ENCODE peak calls at places on chromosomes 4 and X, in eight cellular contexts. One of them, this sample, is unnamed.

GRCh38 chrX:129585691-129586090 is 45.6 kb downstream of the OCRL start:
- DNase-seq in HuH-7: peak
- DNase-seq in AG10803: no peak
- DNase-seq in posterior cingulate gyrus: no peak
- DNase-seq in T-helper 1 cell: no peak
- DNase-seq in RPMI8226: no peak
- DNase-seq in activated naive CD4-positive, alpha-beta T cell treated with anti-CD3 and anti-CD28 coated beads, Interleukin-2, amount 10 ng/mL, durations not matched to agents 7 days and 5 days: no peak
- DNase-seq in coronary artery: no peak
- DNase-seq in this sample: no peak

GRCh38 chrX:7027071-7027470 is 120.4 kb upstream of the STS start:
- DNase-seq in HuH-7: no peak
- DNase-seq in AG10803: no peak
- DNase-seq in posterior cingulate gyrus: no peak
- DNase-seq in T-helper 1 cell: no peak
- DNase-seq in RPMI8226: no peak
- DNase-seq in activated naive CD4-positive, alpha-beta T cell treated with anti-CD3 and anti-CD28 coated beads, Interleukin-2, amount 10 ng/mL, durations not matched to agents 7 days and 5 days: no peak
- DNase-seq in coronary artery: no peak
- DNase-seq in this sample: no peak

GRCh38 chrX:43836435-43837184 is 45.6 kb downstream of the MAOB start:
- DNase-seq in HuH-7: no peak
- DNase-seq in AG10803: peak
- DNase-seq in posterior cingulate gyrus: no peak
- DNase-seq in T-helper 1 cell: no peak
- DNase-seq in RPMI8226: peak
- DNase-seq in activated naive CD4-positive, alpha-beta T cell treated with anti-CD3 and anti-CD28 coated beads, Interleukin-2, amount 10 ng/mL, durations not matched to agents 7 days and 5 days: no peak
- DNase-seq in coronary artery: no peak
- DNase-seq in this sample: no peak

GRCh38 chr4:95193391-95194224 is 355.2 kb downstream of the UNC5C start:
- DNase-seq in HuH-7: no peak
- DNase-seq in AG10803: no peak
- DNase-seq in posterior cingulate gyrus: no peak
- DNase-seq in T-helper 1 cell: no peak
- DNase-seq in RPMI8226: no peak
- DNase-seq in activated naive CD4-positive, alpha-beta T cell treated with anti-CD3 and anti-CD28 coated beads, Interleukin-2, amount 10 ng/mL, durations not matched to agents 7 days and 5 days: no peak
- DNase-seq in coronary artery: no peak
- DNase-seq in this sample: no peak

GRCh38 chr4:83010522-83011318 is at the start of gene LIN54:
- DNase-seq in HuH-7: peak
- DNase-seq in AG10803: peak
- DNase-seq in posterior cingulate gyrus: peak
- DNase-seq in T-helper 1 cell: peak
- DNase-seq in RPMI8226: peak
- DNase-seq in activated naive CD4-positive, alpha-beta T cell treated with anti-CD3 and anti-CD28 coated beads, Interleukin-2, amount 10 ng/mL, durations not matched to agents 7 days and 5 days: peak
- DNase-seq in coronary artery: peak
- DNase-seq in this sample: peak

GRCh38 chr4:4415107-4415805 is 28.4 kb downstream of the NSG1 start:
- DNase-seq in HuH-7: no peak
- DNase-seq in AG10803: no peak
- DNase-seq in posterior cingulate gyrus: peak
- DNase-seq in T-helper 1 cell: no peak
- DNase-seq in RPMI8226: no peak
- DNase-seq in activated naive CD4-positive, alpha-beta T cell treated with anti-CD3 and anti-CD28 coated beads, Interleukin-2, amount 10 ng/mL, durations not matched to agents 7 days and 5 days: no peak
- DNase-seq in coronary artery: no peak
- DNase-seq in this sample: no peak

GRCh38 chrX:66176134-66176533 is 12.1 kb downstream of the HEPH start:
- DNase-seq in HuH-7: no peak
- DNase-seq in AG10803: no peak
- DNase-seq in posterior cingulate gyrus: no peak
- DNase-seq in T-helper 1 cell: no peak
- DNase-seq in RPMI8226: no peak
- DNase-seq in activated naive CD4-positive, alpha-beta T cell treated with anti-CD3 and anti-CD28 coated beads, Interleukin-2, amount 10 ng/mL, durations not matched to agents 7 days and 5 days: no peak
- DNase-seq in coronary artery: no peak
- DNase-seq in this sample: no peak

GRCh38 chr4:123618606-123619005 is 222.0 kb downstream of the SPRY1 start:
- DNase-seq in HuH-7: no peak
- DNase-seq in AG10803: no peak
- DNase-seq in posterior cingulate gyrus: no peak
- DNase-seq in T-helper 1 cell: no peak
- DNase-seq in RPMI8226: no peak
- DNase-seq in activated naive CD4-positive, alpha-beta T cell treated with anti-CD3 and anti-CD28 coated beads, Interleukin-2, amount 10 ng/mL, durations not matched to agents 7 days and 5 days: no peak
- DNase-seq in coronary artery: no peak
- DNase-seq in this sample: no peak

GRCh38 chr4:140595065-140595464 is 26.3 kb upstream of the UCP1 start:
- DNase-seq in HuH-7: peak
- DNase-seq in AG10803: peak
- DNase-seq in posterior cingulate gyrus: no peak
- DNase-seq in T-helper 1 cell: no peak
- DNase-seq in RPMI8226: peak
- DNase-seq in activated naive CD4-positive, alpha-beta T cell treated with anti-CD3 and anti-CD28 coated beads, Interleukin-2, amount 10 ng/mL, durations not matched to agents 7 days and 5 days: no peak
- DNase-seq in coronary artery: no peak
- DNase-seq in this sample: no peak

GRCh38 chr4:830776-831482 is 5.0 kb upstream of the CPLX1 start:
- DNase-seq in HuH-7: no peak
- DNase-seq in AG10803: no peak
- DNase-seq in posterior cingulate gyrus: peak
- DNase-seq in T-helper 1 cell: no peak
- DNase-seq in RPMI8226: no peak
- DNase-seq in activated naive CD4-positive, alpha-beta T cell treated with anti-CD3 and anti-CD28 coated beads, Interleukin-2, amount 10 ng/mL, durations not matched to agents 7 days and 5 days: peak
- DNase-seq in coronary artery: no peak
- DNase-seq in this sample: no peak

GRCh38 chrX:152993933-152994332 is at the start of gene PNMA5:
- DNase-seq in HuH-7: no peak
- DNase-seq in AG10803: no peak
- DNase-seq in posterior cingulate gyrus: peak
- DNase-seq in T-helper 1 cell: no peak
- DNase-seq in RPMI8226: no peak
- DNase-seq in activated naive CD4-positive, alpha-beta T cell treated with anti-CD3 and anti-CD28 coated beads, Interleukin-2, amount 10 ng/mL, durations not matched to agents 7 days and 5 days: no peak
- DNase-seq in coronary artery: no peak
- DNase-seq in this sample: no peak

GRCh38 chrX:110853610-110854009 is 58.0 kb upstream of the CHRDL1 start:
- DNase-seq in HuH-7: peak
- DNase-seq in AG10803: peak
- DNase-seq in posterior cingulate gyrus: peak
- DNase-seq in T-helper 1 cell: no peak
- DNase-seq in RPMI8226: peak
- DNase-seq in activated naive CD4-positive, alpha-beta T cell treated with anti-CD3 and anti-CD28 coated beads, Interleukin-2, amount 10 ng/mL, durations not matched to agents 7 days and 5 days: no peak
- DNase-seq in coronary artery: no peak
- DNase-seq in this sample: no peak

GRCh38 chrX:13167444-13168207 is 123.2 kb upstream of the FAM9C start:
- DNase-seq in HuH-7: no peak
- DNase-seq in AG10803: peak
- DNase-seq in posterior cingulate gyrus: no peak
- DNase-seq in T-helper 1 cell: no peak
- DNase-seq in RPMI8226: no peak
- DNase-seq in activated naive CD4-positive, alpha-beta T cell treated with anti-CD3 and anti-CD28 coated beads, Interleukin-2, amount 10 ng/mL, durations not matched to agents 7 days and 5 days: peak
- DNase-seq in coronary artery: no peak
- DNase-seq in this sample: peak

GRCh38 chr4:24774452-24774851 is 20.9 kb upstream of the SOD3 start:
- DNase-seq in HuH-7: no peak
- DNase-seq in AG10803: peak
- DNase-seq in posterior cingulate gyrus: no peak
- DNase-seq in T-helper 1 cell: no peak
- DNase-seq in RPMI8226: no peak
- DNase-seq in activated naive CD4-positive, alpha-beta T cell treated with anti-CD3 and anti-CD28 coated beads, Interleukin-2, amount 10 ng/mL, durations not matched to agents 7 days and 5 days: no peak
- DNase-seq in coronary artery: no peak
- DNase-seq in this sample: no peak

This sample was measured in GM04504.